ENCODE peak calls at places on chromosomes 12 and 14, in ten cellular contexts. U is GDM1; E is neural crest cell; Y is non-pigmented ciliary epithelial cell; W is A549; S is substantia nigra; V is stimulated activated naive B cell treated with anti-CD40 and anti-IgM and Interleukin-4, amounts not matched to agents 10 μg/mL and 1 μg/mL and 100 μg/mL, for 72 hours; D is CD8-positive, alpha-beta memory T cell; K is stimulated activated CD4-positive, alpha-beta T cell treated with anti-CD3 and anti-CD28 coated beads, Interleukin-15, amount 100 ng/mL, for 24 hours; J is C1 segment of cervical spinal cord. F is an unnamed sample.

GRCh38 chr12:77053259-77053658 is 12.1 kb downstream of the E2F7 start:
- DNase-seq in U (no peak), E (no peak), Y (no peak), W (no peak), S (no peak), V (no peak), D (no peak), K (no peak), J (no peak), F (no peak)

GRCh38 chr12:89769483-89769818 is 60.8 kb upstream of the ATP2B1 start:
- DNase-seq in U (no peak), E (no peak), Y (no peak), W (no peak), S (no peak), V (no peak), D (no peak), K (no peak), J (no peak), F (no peak)

GRCh38 chr12:47190905-47191304 is 111.1 kb upstream of the AMIGO2 start:
- DNase-seq in U (no peak), E (no peak), Y (no peak), W (no peak), S (no peak), V (no peak), D (no peak), K (no peak), J (no peak), F (no peak)

GRCh38 chr12:89051065-89051677 is 301.1 kb downstream of the DUSP6 start:
- DNase-seq in U (peak), E (peak), Y (no peak), W (peak), S (peak), V (peak), D (no peak), K (no peak), J (no peak), F (peak)

GRCh38 chr12:116434155-116435065 is 124.8 kb upstream of the MAP1LC3B2 start:
- DNase-seq in U (no peak), E (peak), Y (peak), W (peak), S (peak), V (no peak), D (no peak), K (no peak), J (peak), F (peak)

GRCh38 chr12:3869448-3869847 is 3.8 kb downstream of the PARP11 start:
- DNase-seq in U (no peak), E (no peak), Y (no peak), W (no peak), S (no peak), V (no peak), D (no peak), K (no peak), J (no peak), F (no peak)

GRCh38 chr14:80208426-80208950 is 2.8 kb downstream of the DIO2 start:
- DNase-seq in U (no peak), E (no peak), Y (no peak), W (no peak), S (no peak), V (no peak), D (no peak), K (no peak), J (no peak), F (no peak)

GRCh38 chr12:27772328-27773049 is 7.5 kb upstream of the KLHL42 start:
- DNase-seq in U (no peak), E (no peak), Y (no peak), W (no peak), S (no peak), V (no peak), D (no peak), K (no peak), J (no peak), F (no peak)

GRCh38 chr12:131784909-131785762 is 43.1 kb upstream of the MMP17 start:
- DNase-seq in U (no peak), E (no peak), Y (no peak), W (no peak), S (no peak), V (no peak), D (no peak), K (no peak), J (no peak), F (peak)

GRCh38 chr12:6902448-6902847 is 2.2 kb upstream of the LRRC23 start:
- DNase-seq in U (no peak), E (no peak), Y (no peak), W (no peak), S (no peak), V (no peak), D (no peak), K (no peak), J (no peak), F (no peak)

GRCh38 chr12:76947270-76947669 is 68.5 kb upstream of the CSRP2 start:
- DNase-seq in U (no peak), E (no peak), Y (no peak), W (no peak), S (no peak), V (no peak), D (no peak), K (no peak), J (no peak), F (no peak)

F was measured in LHCN-M2.